ENCODE peak calls at places on chromosomes 11 and 22, in six cellular contexts. L is A549; O is brain microvascular endothelial cell; E is endothelial cell; W is hepatocyte; V is CD4-positive, alpha-beta T cell. R is an unnamed sample.

GRCh38 chr11:102831128-102831708 is 12.2 kb downstream of the MMP3 start:
- DNase-seq in L (no peak), O (peak; percentile 51), E (peak; percentile 26), W (peak; percentile 44), V (no peak), R (no peak)

GRCh38 chr22:43131773-43132501 is 11.3 kb downstream of the MCAT start:
- DNase-seq in L (no peak), O (no peak), E (no peak), W (no peak), V (no peak), R (no peak)

GRCh38 chr11:76524919-76525318 is 80.1 kb downstream of the EMSY start:
- DNase-seq in L (no peak), O (no peak), E (no peak), W (peak; percentile 12), V (no peak), R (no peak)

GRCh38 chr11:10777806-10778205 is 26.8 kb downstream of the CTR9 start:
- DNase-seq in L (no peak), O (no peak), E (no peak), W (no peak), V (no peak), R (no peak)

GRCh38 chr11:121485221-121485620 is 32.5 kb upstream of the SORL1-AS1 start:
- DNase-seq in L (no peak), O (no peak), E (no peak), W (no peak), V (no peak), R (no peak)

GRCh38 chr11:117572129-117572528 is 224.9 kb downstream of the DSCAML1 start:
- DNase-seq in L (no peak), O (no peak), E (no peak), W (no peak), V (no peak), R (peak; percentile 33)

GRCh38 chr11:78039919-78040671 is 17.0 kb upstream of the KCTD14 start:
- DNase-seq in L (peak; percentile 64), O (peak; percentile 75), E (peak; percentile 33), W (peak; percentile 73), V (no peak), R (no peak)

GRCh38 chr11:72217856-72218745 is 1.5 kb downstream of the FOLR2 start:
- DNase-seq in L (no peak), O (no peak), E (no peak), W (no peak), V (no peak), R (no peak)

GRCh38 chr11:58395581-58395980 is 11.1 kb downstream of the OR5B3 start:
- DNase-seq in L (no peak), O (peak; percentile 11), E (no peak), W (no peak), V (no peak), R (no peak)

GRCh38 chr11:34160049-34160721 is 54.8 kb downstream of the NAT10 start:
- DNase-seq in L (no peak), O (no peak), E (no peak), W (no peak), V (no peak), R (no peak)

GRCh38 chr11:87144266-87144665 is 106.5 kb downstream of the TMEM135 start:
- DNase-seq in L (no peak), O (no peak), E (no peak), W (no peak), V (no peak), R (no peak)

GRCh38 chr22:39724857-39725256 is 154.3 kb downstream of the CACNA1I start:
- DNase-seq in L (no peak), O (no peak), E (no peak), W (no peak), V (no peak), R (no peak)

GRCh38 chr11:31069447-31070205 is 299.9 kb downstream of the DCDC1 start:
- DNase-seq in L (no peak), O (no peak), E (no peak), W (no peak), V (no peak), R (no peak)

GRCh38 chr22:32337015-32337414 is 20.7 kb upstream of the RFPL3 start:
- DNase-seq in L (no peak), O (no peak), E (no peak), W (no peak), V (no peak), R (peak; percentile 34)

GRCh38 chr11:35587972-35588371 is 30.3 kb upstream of the FJX1 start:
- DNase-seq in L (no peak), O (no peak), E (no peak), W (no peak), V (no peak), R (no peak)

GRCh38 chr11:59556115-59556882 is 45.0 kb downstream of the OR4D9 start:
- DNase-seq in L (no peak), O (peak; percentile 84), E (peak; percentile 59), W (peak; percentile 83), V (peak; percentile 41), R (no peak)

GRCh38 chr11:2697871-2698270 is 1.9 kb downstream of the KCNQ1OT1 start:
- DNase-seq in L (no peak), O (no peak), E (no peak), W (no peak), V (no peak), R (no peak)

GRCh38 chr11:62676698-62677097 is 2.2 kb downstream of the UBXN1 start:
- DNase-seq in L (no peak), O (no peak), E (no peak), W (no peak), V (no peak), R (no peak)
- TF ChIP-seq CTCF in L (no peak), O (no peak), E (no peak), W (no peak), V (no peak), R (peak; percentile 21)

GRCh38 chr11:19735512-19735911 is 22.9 kb downstream of the NAV2 start:
- DNase-seq in L (no peak), O (peak; percentile 41), E (no peak), W (no peak), V (no peak), R (no peak)
- TF ChIP-seq CTCF in L (no peak), O (peak; percentile 63), E (no peak), W (peak; percentile 13), V (no peak), R (peak; percentile 75)

GRCh38 chr22:19869497-19870152 is 15.0 kb upstream of the GNB1L start:
- DNase-seq in L (no peak), O (no peak), E (no peak), W (no peak), V (no peak), R (peak; percentile 49)
- TF ChIP-seq CTCF in L (no peak), O (peak; percentile 13), E (no peak), W (no peak), V (no peak), R (no peak)

DNA sequence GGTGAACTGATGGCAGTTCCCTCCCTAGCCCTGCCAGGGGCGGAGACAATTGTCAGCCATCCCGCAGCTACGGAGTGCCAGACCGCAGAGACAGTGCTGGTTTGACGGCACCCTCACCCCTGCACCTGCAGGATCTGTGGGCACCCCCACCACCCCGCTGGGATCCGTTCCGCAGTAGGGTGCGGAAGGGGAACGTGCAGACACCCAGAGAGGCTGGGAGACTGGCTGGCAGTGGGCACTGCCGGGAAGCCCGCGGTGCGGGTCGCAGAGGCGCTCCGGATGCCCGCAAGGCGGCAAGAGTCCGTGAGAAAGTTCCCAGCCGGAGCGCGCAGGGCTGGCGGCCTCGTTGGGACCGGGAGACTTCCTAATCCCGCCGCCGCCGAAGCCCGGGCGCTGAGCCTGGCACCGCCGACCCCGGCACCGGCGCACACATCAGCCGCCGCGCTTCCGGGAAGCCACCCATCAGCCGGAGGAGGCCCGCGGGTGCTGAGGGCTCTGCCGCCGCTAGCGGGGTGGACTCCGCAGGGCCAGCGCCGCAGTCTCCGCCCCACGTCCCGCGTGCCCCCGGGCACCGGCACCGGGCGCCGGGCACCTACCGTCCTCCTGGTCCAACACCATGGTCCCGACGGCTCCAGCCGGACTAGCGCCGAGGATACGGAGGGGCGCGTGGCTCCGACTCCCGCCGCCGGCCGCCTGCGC is 4.3 kb upstream of the LMO1 start:
- DNase-seq in L (peak; percentile 67), O (no peak), E (no peak), W (no peak), V (no peak), R (peak; percentile 81)
- TF ChIP-seq CTCF in L (no peak), O (no peak), E (no peak), W (no peak), V (no peak), R (peak; percentile 21)

DNA sequence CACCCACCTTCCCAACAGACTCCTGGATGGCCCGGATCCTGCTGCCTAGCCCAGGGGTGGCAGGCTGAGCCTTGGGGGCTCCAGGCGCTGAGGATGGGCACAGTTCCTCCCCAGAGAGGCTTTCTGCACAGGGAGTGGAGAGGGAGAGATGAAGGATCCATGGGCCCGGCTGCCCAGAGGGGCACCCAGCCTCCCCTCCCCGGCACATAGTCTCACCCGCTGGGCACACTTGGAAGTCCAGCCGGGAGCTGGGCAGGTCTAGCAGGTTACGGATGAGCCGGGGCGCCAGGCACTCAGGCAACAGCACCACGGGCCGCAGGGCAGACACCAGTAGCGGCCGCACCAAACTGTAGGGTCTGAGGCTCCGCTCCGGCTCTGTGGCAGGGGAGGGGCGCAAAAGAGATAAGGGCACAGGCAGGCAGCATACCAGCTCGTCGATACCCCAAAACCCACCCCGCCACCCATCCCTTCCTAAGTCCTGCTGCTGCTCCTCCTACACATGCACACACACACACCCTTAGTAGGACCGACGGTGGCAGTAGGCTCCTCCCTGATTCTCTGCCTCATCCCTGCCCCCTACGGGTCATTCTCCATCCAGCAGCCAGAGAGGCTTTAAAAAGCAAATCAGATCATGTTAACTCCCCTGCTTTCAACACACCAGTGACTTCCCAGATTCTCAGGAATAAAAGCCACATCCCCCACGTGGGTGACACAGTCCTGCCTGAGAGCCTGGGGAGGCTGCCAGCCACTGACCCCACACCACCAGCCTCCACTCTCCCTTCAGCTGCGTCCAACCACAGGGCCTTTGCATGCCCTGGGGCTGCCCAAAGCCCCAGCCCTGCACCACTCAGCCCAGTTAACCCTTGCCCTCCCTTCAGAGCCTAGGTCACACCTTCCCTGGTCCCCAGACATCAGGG is 6.5 kb upstream of the MFNG start:
- DNase-seq in L (peak; percentile 62), O (peak; percentile 37), E (peak; percentile 60), W (no peak), V (peak; percentile 37), R (no peak)
- TF ChIP-seq CTCF in L (peak; percentile 39), O (peak; percentile 62), E (peak; percentile 42), W (peak; percentile 38), V (peak; percentile 50), R (peak; percentile 76)

DNA sequence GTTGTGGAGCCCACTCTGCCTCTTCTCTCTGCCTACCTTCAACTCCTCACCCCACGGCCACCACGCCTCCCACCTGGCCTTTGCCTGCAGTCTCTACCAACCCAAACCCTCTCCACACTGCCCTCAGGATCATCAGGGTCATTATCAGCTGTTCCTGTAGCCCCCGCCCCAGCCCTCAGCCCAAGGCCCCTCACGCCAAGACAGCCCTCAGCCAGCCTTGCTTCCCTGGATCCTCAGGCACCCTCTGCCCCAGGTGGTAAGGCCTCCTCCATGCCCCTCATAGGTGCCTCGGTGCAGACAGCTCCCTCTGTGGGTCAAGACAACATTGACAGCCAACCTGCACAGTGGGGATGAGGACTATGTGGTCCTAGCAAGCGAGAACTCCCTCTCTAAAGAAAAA is 1.7 kb downstream of the SBF1 start:
- DNase-seq in L (peak; percentile 60), O (no peak), E (no peak), W (no peak), V (peak; percentile 45), R (no peak)
- TF ChIP-seq CTCF in L (peak; percentile 8), O (peak; percentile 50), E (no peak), W (peak; percentile 21), V (no peak), R (peak; percentile 54)

GRCh38 chr11:128739589-128739988 is 45.7 kb downstream of the FLI1 start:
- DNase-seq in L (no peak), O (no peak), E (no peak), W (no peak), V (no peak), R (no peak)
- TF ChIP-seq CTCF in L (no peak), O (no peak), E (no peak), W (no peak), V (no peak), R (no peak)

GRCh38 chr22:22348127-22348814 is 103.7 kb downstream of the VPREB1 start:
- DNase-seq in L (no peak), O (no peak), E (peak; percentile 30), W (peak; percentile 23), V (no peak), R (no peak)
- TF ChIP-seq CTCF in L (no peak), O (peak; percentile 47), E (no peak), W (peak; percentile 27), V (no peak), R (no peak)